ENCODE peak calls at places on chromosomes 6 and 20, in eight cellular contexts. One of them, this sample, is unnamed.

GRCh38 chr6:169287675-169288074 is 34.0 kb upstream of the THBS2 start:
- DNase-seq in left lung: no peak
- DNase-seq in heart left ventricle: no peak
- DNase-seq in NCI-H510A treated with DMSO at 0.1 percent for 48 hours: no peak
- DNase-seq in left cardiac atrium: no peak
- DNase-seq in CD8-positive, alpha-beta T cell: no peak
- DNase-seq in NCI-H460: no peak
- DNase-seq in effector memory CD4-positive, alpha-beta T cell: no peak
- DNase-seq in this sample: peak

GRCh38 chr6:128676456-128676855 is 156.1 kb upstream of the PTPRK start:
- DNase-seq in left lung: no peak
- DNase-seq in heart left ventricle: no peak
- DNase-seq in NCI-H510A treated with DMSO at 0.1 percent for 48 hours: no peak
- DNase-seq in left cardiac atrium: no peak
- DNase-seq in CD8-positive, alpha-beta T cell: no peak
- DNase-seq in NCI-H460: no peak
- DNase-seq in effector memory CD4-positive, alpha-beta T cell: no peak
- DNase-seq in this sample: no peak

GRCh38 chr6:12585497-12585958 is 131.0 kb upstream of the PHACTR1 start:
- DNase-seq in left lung: no peak
- DNase-seq in heart left ventricle: peak
- DNase-seq in NCI-H510A treated with DMSO at 0.1 percent for 48 hours: no peak
- DNase-seq in left cardiac atrium: peak
- DNase-seq in CD8-positive, alpha-beta T cell: no peak
- DNase-seq in NCI-H460: no peak
- DNase-seq in effector memory CD4-positive, alpha-beta T cell: no peak
- DNase-seq in this sample: no peak

GRCh38 chr6:57226221-57226620 is 4.1 kb upstream of the RAB23 start:
- DNase-seq in left lung: no peak
- DNase-seq in heart left ventricle: no peak
- DNase-seq in NCI-H510A treated with DMSO at 0.1 percent for 48 hours: no peak
- DNase-seq in left cardiac atrium: no peak
- DNase-seq in CD8-positive, alpha-beta T cell: no peak
- DNase-seq in NCI-H460: no peak
- DNase-seq in effector memory CD4-positive, alpha-beta T cell: no peak
- DNase-seq in this sample: no peak

GRCh38 chr20:36097331-36097730 is 57.2 kb upstream of the EPB41L1 start:
- DNase-seq in left lung: no peak
- DNase-seq in heart left ventricle: no peak
- DNase-seq in NCI-H510A treated with DMSO at 0.1 percent for 48 hours: no peak
- DNase-seq in left cardiac atrium: no peak
- DNase-seq in CD8-positive, alpha-beta T cell: no peak
- DNase-seq in NCI-H460: no peak
- DNase-seq in effector memory CD4-positive, alpha-beta T cell: no peak
- DNase-seq in this sample: no peak

GRCh38 chr6:15366879-15367278 is 121.0 kb downstream of the JARID2 start:
- DNase-seq in left lung: no peak
- DNase-seq in heart left ventricle: no peak
- DNase-seq in NCI-H510A treated with DMSO at 0.1 percent for 48 hours: no peak
- DNase-seq in left cardiac atrium: no peak
- DNase-seq in CD8-positive, alpha-beta T cell: no peak
- DNase-seq in NCI-H460: no peak
- DNase-seq in effector memory CD4-positive, alpha-beta T cell: no peak
- DNase-seq in this sample: no peak

GRCh38 chr6:122511193-122511924 is 39.8 kb upstream of the SERINC1 start:
- DNase-seq in left lung: no peak
- DNase-seq in heart left ventricle: no peak
- DNase-seq in NCI-H510A treated with DMSO at 0.1 percent for 48 hours: no peak
- DNase-seq in left cardiac atrium: no peak
- DNase-seq in CD8-positive, alpha-beta T cell: no peak
- DNase-seq in NCI-H460: no peak
- DNase-seq in effector memory CD4-positive, alpha-beta T cell: no peak
- DNase-seq in this sample: no peak

GRCh38 chr6:106495014-106495413 is 134.3 kb downstream of the RTN4IP1 start:
- DNase-seq in left lung: no peak
- DNase-seq in heart left ventricle: no peak
- DNase-seq in NCI-H510A treated with DMSO at 0.1 percent for 48 hours: no peak
- DNase-seq in left cardiac atrium: no peak
- DNase-seq in CD8-positive, alpha-beta T cell: no peak
- DNase-seq in NCI-H460: no peak
- DNase-seq in effector memory CD4-positive, alpha-beta T cell: no peak
- DNase-seq in this sample: no peak

GRCh38 chr20:52783769-52784168 is 188.4 kb upstream of the TSHZ2 start:
- DNase-seq in left lung: no peak
- DNase-seq in heart left ventricle: no peak
- DNase-seq in NCI-H510A treated with DMSO at 0.1 percent for 48 hours: no peak
- DNase-seq in left cardiac atrium: no peak
- DNase-seq in CD8-positive, alpha-beta T cell: no peak
- DNase-seq in NCI-H460: no peak
- DNase-seq in effector memory CD4-positive, alpha-beta T cell: no peak
- DNase-seq in this sample: peak

GRCh38 chr6:11212625-11213024 is 19.8 kb downstream of the NEDD9 start:
- DNase-seq in left lung: peak
- DNase-seq in heart left ventricle: peak
- DNase-seq in NCI-H510A treated with DMSO at 0.1 percent for 48 hours: no peak
- DNase-seq in left cardiac atrium: peak
- DNase-seq in CD8-positive, alpha-beta T cell: no peak
- DNase-seq in NCI-H460: peak
- DNase-seq in effector memory CD4-positive, alpha-beta T cell: no peak
- DNase-seq in this sample: peak

GRCh38 chr6:39517763-39518162 is 195.3 kb upstream of the KCNK16 start:
- DNase-seq in left lung: no peak
- DNase-seq in heart left ventricle: no peak
- DNase-seq in NCI-H510A treated with DMSO at 0.1 percent for 48 hours: no peak
- DNase-seq in left cardiac atrium: no peak
- DNase-seq in CD8-positive, alpha-beta T cell: no peak
- DNase-seq in NCI-H460: no peak
- DNase-seq in effector memory CD4-positive, alpha-beta T cell: no peak
- DNase-seq in this sample: no peak

GRCh38 chr20:13031751-13032150 is 23.0 kb downstream of the SPTLC3 start:
- DNase-seq in left lung: no peak
- DNase-seq in heart left ventricle: no peak
- DNase-seq in NCI-H510A treated with DMSO at 0.1 percent for 48 hours: no peak
- DNase-seq in left cardiac atrium: no peak
- DNase-seq in CD8-positive, alpha-beta T cell: no peak
- DNase-seq in NCI-H460: no peak
- DNase-seq in effector memory CD4-positive, alpha-beta T cell: no peak
- DNase-seq in this sample: no peak

GRCh38 chr20:34365765-34366213 is 2.7 kb downstream of the ITCH start:
- DNase-seq in left lung: no peak
- DNase-seq in heart left ventricle: no peak
- DNase-seq in NCI-H510A treated with DMSO at 0.1 percent for 48 hours: no peak
- DNase-seq in left cardiac atrium: no peak
- DNase-seq in CD8-positive, alpha-beta T cell: no peak
- DNase-seq in NCI-H460: no peak
- DNase-seq in effector memory CD4-positive, alpha-beta T cell: no peak
- DNase-seq in this sample: peak

GRCh38 chr6:38174315-38174714 is 354.8 kb downstream of the ZFAND3 start:
- DNase-seq in left lung: no peak
- DNase-seq in heart left ventricle: no peak
- DNase-seq in NCI-H510A treated with DMSO at 0.1 percent for 48 hours: no peak
- DNase-seq in left cardiac atrium: no peak
- DNase-seq in CD8-positive, alpha-beta T cell: no peak
- DNase-seq in NCI-H460: no peak
- DNase-seq in effector memory CD4-positive, alpha-beta T cell: no peak
- DNase-seq in this sample: no peak

GRCh38 chr6:18565231-18565630 is 178.1 kb downstream of the RNF144B start:
- DNase-seq in left lung: no peak
- DNase-seq in heart left ventricle: no peak
- DNase-seq in NCI-H510A treated with DMSO at 0.1 percent for 48 hours: no peak
- DNase-seq in left cardiac atrium: no peak
- DNase-seq in CD8-positive, alpha-beta T cell: no peak
- DNase-seq in NCI-H460: no peak
- DNase-seq in effector memory CD4-positive, alpha-beta T cell: no peak
- DNase-seq in this sample: no peak

GRCh38 chr6:34027445-34027936 is 118.4 kb downstream of the GRM4 start:
- DNase-seq in left lung: no peak
- DNase-seq in heart left ventricle: peak
- DNase-seq in NCI-H510A treated with DMSO at 0.1 percent for 48 hours: no peak
- DNase-seq in left cardiac atrium: peak
- DNase-seq in CD8-positive, alpha-beta T cell: peak
- DNase-seq in NCI-H460: peak
- DNase-seq in effector memory CD4-positive, alpha-beta T cell: peak
- DNase-seq in this sample: peak

GRCh38 chr6:78300885-78301284 is 566.5 kb upstream of the IRAK1BP1 start:
- DNase-seq in left lung: no peak
- DNase-seq in heart left ventricle: no peak
- DNase-seq in NCI-H510A treated with DMSO at 0.1 percent for 48 hours: no peak
- DNase-seq in left cardiac atrium: no peak
- DNase-seq in CD8-positive, alpha-beta T cell: no peak
- DNase-seq in NCI-H460: no peak
- DNase-seq in effector memory CD4-positive, alpha-beta T cell: no peak
- DNase-seq in this sample: no peak